ENCODE peak calls at places on chromosomes 6 and 20, in six cellular contexts. B is IMR-90, Y is neuronal stem cell, O is H9, K is H1, U is mesendoderm. J is an unnamed sample.

GRCh38 chr6:119445666-119446622 is 96.4 kb upstream of the MAN1A1 start:
- DNase-seq in B (peak), Y (no peak), O (no peak), K (no peak), U (peak), J (peak)

GRCh38 chr6:36329798-36330291 is 6.8 kb downstream of the BNIP5 start:
- DNase-seq in B (no peak), Y (no peak), O (peak), K (peak), U (peak), J (no peak)

GRCh38 chr6:80610821-80611220 is 504.4 kb downstream of the BCKDHB start:
- DNase-seq in B (peak), Y (no peak), O (no peak), K (no peak), U (no peak), J (peak)

GRCh38 chr6:125746731-125747588 is 2.5 kb upstream of the HEY2 start:
- DNase-seq in B (peak), Y (peak), O (peak), K (peak), U (peak), J (peak)

GRCh38 chr20:6698056-6698455 is 69.4 kb upstream of the BMP2 start:
- DNase-seq in B (no peak), Y (no peak), O (peak), K (no peak), U (peak), J (peak)

GRCh38 chr6:140360651-140361050 is 986.2 kb upstream of the CITED2 start:
- DNase-seq in B (peak), Y (no peak), O (no peak), K (no peak), U (peak), J (peak)

GRCh38 chr20:60262967-60263603 is 304.9 kb downstream of the CDH26 start:
- DNase-seq in B (no peak), Y (peak), O (peak), K (peak), U (peak), J (no peak)

GRCh38 chr6:11277275-11278206 is 45.1 kb upstream of the NEDD9 start:
- DNase-seq in B (peak), Y (peak), O (peak), K (no peak), U (peak), J (peak)

GRCh38 chr20:17835240-17835940 is 133.2 kb downstream of the SNX5 start:
- DNase-seq in B (peak), Y (no peak), O (no peak), K (no peak), U (peak), J (peak)

GRCh38 chr6:36766649-36766945 is 69.0 kb downstream of the RAB44 start:
- DNase-seq in B (no peak), Y (no peak), O (no peak), K (no peak), U (no peak), J (no peak)

GRCh38 chr20:51893723-51894122 is 91.4 kb upstream of the SALL4 start:
- DNase-seq in B (no peak), Y (no peak), O (no peak), K (no peak), U (no peak), J (no peak)

GRCh38 chr6:3745566-3746118 is 5.9 kb downstream of the PXDC1 start:
- DNase-seq in B (no peak), Y (no peak), O (no peak), K (no peak), U (no peak), J (no peak)
- H3K27ac ChIP-seq in B (no peak), Y (no peak), O (no peak), K (no peak), U (no peak), J (no peak)

DNA sequence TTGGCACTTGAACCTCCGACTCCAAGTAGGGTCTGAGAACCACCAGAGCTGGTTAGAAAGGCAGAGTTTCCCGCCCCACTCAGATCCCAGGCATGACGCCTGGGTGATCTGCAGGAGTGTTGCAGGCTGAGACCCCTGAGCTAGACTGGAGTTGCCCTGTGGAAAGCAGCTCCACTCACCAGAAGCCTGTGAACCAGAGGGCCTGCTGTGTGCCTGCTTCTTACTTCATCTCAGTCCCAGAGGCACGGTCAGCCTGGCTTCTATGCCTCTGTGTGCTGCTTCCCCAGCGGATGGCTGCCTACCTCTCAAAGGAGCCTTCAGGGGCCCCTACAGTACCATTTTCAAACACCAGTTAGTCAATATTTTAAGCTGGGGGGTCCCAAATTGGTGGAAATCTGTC is 15.6 kb upstream of the CCN6 start:
- DNase-seq in B (no peak), Y (no peak), O (no peak), K (no peak), U (no peak), J (peak)
- H3K4ac ChIP-seq in B (peak), Y (no peak), O (no peak), K (no peak), U (no peak), J (no peak)

GRCh38 chr20:50398471-50399002 is 111.6 kb upstream of the PTPN1 start:
- DNase-seq in B (no peak), Y (no peak), O (no peak), K (no peak), U (no peak), J (no peak)
- H3K4me2 ChIP-seq in B (no peak), Y (no peak), O (no peak), K (no peak), U (no peak), J (no peak)

GRCh38 chr20:62825288-62825993 is 8.6 kb downstream of the COL9A3 start:
- DNase-seq in B (no peak), Y (no peak), O (no peak), K (no peak), U (no peak), J (no peak)
- H3K27ac ChIP-seq in B (no peak), Y (peak), O (no peak), K (no peak), U (no peak), J (no peak)

DNA sequence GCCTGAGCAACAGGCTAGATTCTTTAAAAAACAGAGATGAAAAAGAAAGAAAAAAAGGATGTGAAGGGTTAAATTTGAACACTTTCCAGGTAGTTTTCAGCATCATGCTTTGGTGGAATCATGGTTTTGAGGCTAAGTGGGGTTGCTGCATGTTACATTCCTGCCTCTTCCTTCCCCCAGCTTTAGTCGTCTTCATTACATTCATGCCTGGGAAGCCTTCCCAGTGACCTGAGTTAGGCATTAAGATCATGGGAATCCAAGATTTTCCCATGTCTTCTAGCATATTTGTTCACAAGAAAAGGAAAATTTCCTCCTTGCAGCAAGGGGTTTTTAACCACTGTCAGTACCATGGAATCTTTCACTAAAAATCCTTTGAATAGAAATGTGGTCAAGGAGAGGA is 12.0 kb downstream of the TPX2 start:
- DNase-seq in B (peak), Y (no peak), O (no peak), K (no peak), U (no peak), J (peak)
- H3K4ac ChIP-seq in B (peak), Y (no peak), O (no peak), K (no peak), U (no peak), J (no peak)

GRCh38 chr6:24358219-24358821 is 461 bp upstream of the DCDC2 start:
- DNase-seq in B (no peak), Y (no peak), O (no peak), K (no peak), U (no peak), J (no peak)
- H3K4me2 ChIP-seq in B (peak), Y (no peak), O (peak), K (no peak), U (no peak), J (no peak)

GRCh38 chr20:3631534-3631933 is 31.7 kb downstream of the GFRA4 start:
- DNase-seq in B (no peak), Y (no peak), O (no peak), K (no peak), U (no peak), J (no peak)
- H3K27ac ChIP-seq in B (no peak), Y (no peak), O (no peak), K (no peak), U (no peak), J (no peak)

DNA sequence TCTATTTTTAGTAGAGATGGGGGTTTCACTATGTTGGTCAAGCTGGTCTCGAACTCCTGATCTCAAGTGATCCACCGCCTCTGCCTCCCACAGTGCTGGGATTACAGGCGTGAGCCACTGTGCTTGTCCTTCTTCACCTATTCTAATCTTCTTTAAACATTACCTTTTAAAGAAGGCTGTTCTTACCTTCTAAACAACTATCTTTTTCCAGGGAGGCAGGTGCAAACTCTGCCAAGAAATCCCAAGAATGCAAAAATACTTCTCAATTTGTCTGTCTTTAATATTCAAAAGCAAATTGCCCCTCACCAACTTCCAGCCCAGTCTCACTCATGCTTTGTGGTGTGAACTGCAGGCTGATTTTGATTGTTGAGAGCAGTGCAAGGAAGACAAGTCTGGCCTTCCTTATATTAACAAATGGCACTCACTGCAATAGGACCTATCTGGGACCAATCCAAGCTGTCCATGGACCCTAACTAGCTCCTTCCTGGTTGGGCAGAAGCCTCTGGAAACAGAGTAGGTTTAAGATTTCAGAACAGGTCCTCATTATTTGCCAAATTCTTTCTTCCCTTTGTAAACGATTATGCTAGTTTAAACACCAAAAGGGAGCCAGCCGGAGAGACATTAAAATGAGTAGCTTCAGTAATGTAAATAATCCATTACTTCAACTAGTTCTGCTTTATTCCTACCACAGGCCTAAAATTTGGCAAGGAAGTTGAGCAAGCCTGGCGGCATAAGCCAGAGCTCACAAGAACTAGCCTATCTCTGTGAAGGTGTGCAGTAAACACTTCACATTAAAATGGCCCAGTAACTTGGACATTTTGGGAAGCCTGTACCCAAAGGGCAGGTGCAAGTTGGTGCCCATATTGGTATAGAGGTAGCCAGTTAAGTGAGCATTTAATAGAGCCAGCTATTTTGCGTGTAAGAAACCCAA is 1.6 kb downstream of the SCAND1 start:
- DNase-seq in B (peak), Y (no peak), O (no peak), K (no peak), U (peak), J (peak)
- H3K4ac ChIP-seq in B (peak), Y (no peak), O (no peak), K (no peak), U (peak), J (no peak)